ENCODE peak calls at places on chromosomes 4 and X, in ten cellular contexts. One of them, this sample, is unnamed.

GRCh38 chrX:46551494-46552128 is 6.4 kb upstream of the ZNF674 start:
- DNase-seq in heart left ventricle: no peak
- DNase-seq in IMR-90: peak; percentile 80
- DNase-seq in PC-3: peak; percentile 19
- DNase-seq in brain microvascular endothelial cell: peak; percentile 77
- DNase-seq in tibial nerve: no peak
- DNase-seq in neural progenitor cell: peak; percentile 9
- DNase-seq in pancreas: no peak
- DNase-seq in endothelial cell of umbilical vein: no peak
- DNase-seq in fibroblast of lung: peak; percentile 87
- DNase-seq in this sample: no peak

GRCh38 chr4:77172336-77172735 is 15.3 kb downstream of the CCNG2 start:
- DNase-seq in heart left ventricle: no peak
- DNase-seq in IMR-90: peak; percentile 95
- DNase-seq in PC-3: peak; percentile 65
- DNase-seq in brain microvascular endothelial cell: peak; percentile 87
- DNase-seq in tibial nerve: no peak
- DNase-seq in neural progenitor cell: no peak
- DNase-seq in pancreas: no peak
- DNase-seq in endothelial cell of umbilical vein: no peak
- DNase-seq in fibroblast of lung: peak; percentile 98
- DNase-seq in this sample: peak; percentile 95

GRCh38 chrX:24465524-24465850 is 401 bp downstream of the PDK3 start:
- DNase-seq in heart left ventricle: no peak
- DNase-seq in IMR-90: no peak
- DNase-seq in PC-3: no peak
- DNase-seq in brain microvascular endothelial cell: no peak
- DNase-seq in tibial nerve: no peak
- DNase-seq in neural progenitor cell: no peak
- DNase-seq in pancreas: no peak
- DNase-seq in endothelial cell of umbilical vein: no peak
- DNase-seq in fibroblast of lung: no peak
- DNase-seq in this sample: no peak

GRCh38 chrX:25028726-25029125 is 13.0 kb upstream of the ARX start:
- DNase-seq in heart left ventricle: no peak
- DNase-seq in IMR-90: peak; percentile 6
- DNase-seq in PC-3: peak; percentile 86
- DNase-seq in brain microvascular endothelial cell: peak; percentile 3
- DNase-seq in tibial nerve: no peak
- DNase-seq in neural progenitor cell: no peak
- DNase-seq in pancreas: no peak
- DNase-seq in endothelial cell of umbilical vein: no peak
- DNase-seq in fibroblast of lung: peak; percentile 71
- DNase-seq in this sample: peak; percentile 63

GRCh38 chr4:92091335-92091734 is 212.4 kb upstream of the GRID2 start:
- DNase-seq in heart left ventricle: no peak
- DNase-seq in IMR-90: no peak
- DNase-seq in PC-3: peak; percentile 6
- DNase-seq in brain microvascular endothelial cell: no peak
- DNase-seq in tibial nerve: no peak
- DNase-seq in neural progenitor cell: peak; percentile 9
- DNase-seq in pancreas: no peak
- DNase-seq in endothelial cell of umbilical vein: no peak
- DNase-seq in fibroblast of lung: no peak
- DNase-seq in this sample: no peak

GRCh38 chrX:76253432-76253831 is 80.6 kb downstream of the PBDC1 start:
- DNase-seq in heart left ventricle: peak; percentile 24
- DNase-seq in IMR-90: peak; percentile 56
- DNase-seq in PC-3: peak; percentile 56
- DNase-seq in brain microvascular endothelial cell: peak; percentile 5
- DNase-seq in tibial nerve: no peak
- DNase-seq in neural progenitor cell: peak; percentile 60
- DNase-seq in pancreas: peak; percentile 23
- DNase-seq in endothelial cell of umbilical vein: peak; percentile 12
- DNase-seq in fibroblast of lung: peak; percentile 18
- DNase-seq in this sample: peak; percentile 34

GRCh38 chrX:9164086-9164485 is 130.2 kb upstream of the FAM9B start:
- DNase-seq in heart left ventricle: no peak
- DNase-seq in IMR-90: peak; percentile 18
- DNase-seq in PC-3: no peak
- DNase-seq in brain microvascular endothelial cell: no peak
- DNase-seq in tibial nerve: no peak
- DNase-seq in neural progenitor cell: no peak
- DNase-seq in pancreas: no peak
- DNase-seq in endothelial cell of umbilical vein: no peak
- DNase-seq in fibroblast of lung: peak; percentile 38
- DNase-seq in this sample: no peak

GRCh38 chr4:176767183-176767582 is 25.5 kb downstream of the VEGFC start:
- DNase-seq in heart left ventricle: no peak
- DNase-seq in IMR-90: peak; percentile 33
- DNase-seq in PC-3: no peak
- DNase-seq in brain microvascular endothelial cell: no peak
- DNase-seq in tibial nerve: no peak
- DNase-seq in neural progenitor cell: no peak
- DNase-seq in pancreas: no peak
- DNase-seq in endothelial cell of umbilical vein: no peak
- DNase-seq in fibroblast of lung: peak; percentile 88
- DNase-seq in this sample: no peak

GRCh38 chr4:120673696-120674095 is 248.8 kb downstream of the PRDM5 start:
- DNase-seq in heart left ventricle: peak; percentile 35
- DNase-seq in IMR-90: no peak
- DNase-seq in PC-3: no peak
- DNase-seq in brain microvascular endothelial cell: no peak
- DNase-seq in tibial nerve: no peak
- DNase-seq in neural progenitor cell: no peak
- DNase-seq in pancreas: no peak
- DNase-seq in endothelial cell of umbilical vein: no peak
- DNase-seq in fibroblast of lung: no peak
- DNase-seq in this sample: no peak

GRCh38 chrX:150036181-150036580 is 97.9 kb upstream of the EOLA2 start:
- DNase-seq in heart left ventricle: no peak
- DNase-seq in IMR-90: peak; percentile 70
- DNase-seq in PC-3: peak; percentile 83
- DNase-seq in brain microvascular endothelial cell: peak; percentile 65
- DNase-seq in tibial nerve: no peak
- DNase-seq in neural progenitor cell: no peak
- DNase-seq in pancreas: peak; percentile 26
- DNase-seq in endothelial cell of umbilical vein: peak; percentile 80
- DNase-seq in fibroblast of lung: peak; percentile 65
- DNase-seq in this sample: peak; percentile 68

GRCh38 chr4:30720656-30721352 is 635 bp downstream of the PCDH7 start:
- DNase-seq in heart left ventricle: peak; percentile 46
- DNase-seq in IMR-90: peak; percentile 61
- DNase-seq in PC-3: peak; percentile 21
- DNase-seq in brain microvascular endothelial cell: peak; percentile 27
- DNase-seq in tibial nerve: no peak
- DNase-seq in neural progenitor cell: peak; percentile 66
- DNase-seq in pancreas: no peak
- DNase-seq in endothelial cell of umbilical vein: peak; percentile 67
- DNase-seq in fibroblast of lung: peak; percentile 69
- DNase-seq in this sample: no peak

GRCh38 chrX:139844884-139845283 is 88.0 kb downstream of the ATP11C start:
- DNase-seq in heart left ventricle: no peak
- DNase-seq in IMR-90: no peak
- DNase-seq in PC-3: no peak
- DNase-seq in brain microvascular endothelial cell: no peak
- DNase-seq in tibial nerve: no peak
- DNase-seq in neural progenitor cell: no peak
- DNase-seq in pancreas: no peak
- DNase-seq in endothelial cell of umbilical vein: no peak
- DNase-seq in fibroblast of lung: no peak
- DNase-seq in this sample: no peak

GRCh38 chr4:82898322-82899243 is 2.0 kb upstream of the THAP9 start:
- DNase-seq in heart left ventricle: no peak
- DNase-seq in IMR-90: peak; percentile 91
- DNase-seq in PC-3: peak; percentile 64
- DNase-seq in brain microvascular endothelial cell: peak; percentile 77
- DNase-seq in tibial nerve: no peak
- DNase-seq in neural progenitor cell: no peak
- DNase-seq in pancreas: peak; percentile 59
- DNase-seq in endothelial cell of umbilical vein: peak; percentile 83
- DNase-seq in fibroblast of lung: peak; percentile 94
- DNase-seq in this sample: peak; percentile 83

GRCh38 chrX:113726009-113726408 is 857.9 kb upstream of the HTR2C start:
- DNase-seq in heart left ventricle: no peak
- DNase-seq in IMR-90: no peak
- DNase-seq in PC-3: no peak
- DNase-seq in brain microvascular endothelial cell: no peak
- DNase-seq in tibial nerve: no peak
- DNase-seq in neural progenitor cell: no peak
- DNase-seq in pancreas: no peak
- DNase-seq in endothelial cell of umbilical vein: no peak
- DNase-seq in fibroblast of lung: no peak
- DNase-seq in this sample: no peak

GRCh38 chrX:17805120-17805519 is 56.0 kb downstream of the RAI2 start:
- DNase-seq in heart left ventricle: no peak
- DNase-seq in IMR-90: no peak
- DNase-seq in PC-3: peak; percentile 11
- DNase-seq in brain microvascular endothelial cell: no peak
- DNase-seq in tibial nerve: no peak
- DNase-seq in neural progenitor cell: no peak
- DNase-seq in pancreas: no peak
- DNase-seq in endothelial cell of umbilical vein: no peak
- DNase-seq in fibroblast of lung: no peak
- DNase-seq in this sample: no peak
- TF ChIP-seq CTCF in heart left ventricle: no peak
- TF ChIP-seq CTCF in IMR-90: no peak
- TF ChIP-seq CTCF in PC-3: peak; percentile 33
- TF ChIP-seq CTCF in brain microvascular endothelial cell: peak; percentile 12
- TF ChIP-seq CTCF in tibial nerve: no peak
- TF ChIP-seq CTCF in neural progenitor cell: peak; percentile 31
- TF ChIP-seq CTCF in pancreas: no peak
- TF ChIP-seq CTCF in endothelial cell of umbilical vein: no peak
- TF ChIP-seq CTCF in fibroblast of lung: no peak
- TF ChIP-seq CTCF in this sample: no peak

DNA sequence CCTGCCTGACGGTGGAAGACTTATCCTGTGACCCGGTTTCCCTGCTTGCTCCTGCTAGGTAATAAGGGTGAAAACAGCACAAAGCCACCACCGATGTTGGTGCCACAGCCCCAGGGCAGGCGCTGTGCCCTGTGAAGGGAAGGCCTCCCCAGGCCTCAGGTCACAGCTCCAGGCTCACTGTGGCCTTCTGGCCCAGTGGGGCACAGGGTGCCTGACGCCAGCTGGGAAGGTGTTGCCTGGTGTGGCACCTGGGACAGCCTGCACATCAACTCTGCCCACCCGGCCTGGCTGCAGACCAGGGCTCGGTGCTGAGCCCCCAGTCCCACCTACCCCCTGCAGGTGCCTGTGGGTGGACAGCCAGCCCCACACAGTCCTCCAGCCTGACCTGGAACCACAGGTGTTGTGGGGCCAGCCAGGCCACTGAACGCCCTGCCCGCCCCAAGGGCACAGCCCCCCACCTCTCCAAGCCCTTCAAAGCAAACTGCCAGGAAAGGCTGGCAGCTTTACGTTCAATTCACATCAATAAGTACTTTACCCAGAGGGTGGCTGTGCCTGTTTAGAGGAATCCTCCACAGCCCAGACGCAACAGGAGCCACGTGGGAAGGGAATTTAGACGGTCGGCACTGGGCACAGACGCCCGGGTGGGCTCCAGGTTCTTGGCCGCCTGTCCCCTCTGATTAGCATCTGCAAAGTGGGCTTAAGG is 54.3 kb downstream of the ZFYVE28 start:
- DNase-seq in heart left ventricle: no peak
- DNase-seq in IMR-90: no peak
- DNase-seq in PC-3: no peak
- DNase-seq in brain microvascular endothelial cell: no peak
- DNase-seq in tibial nerve: no peak
- DNase-seq in neural progenitor cell: no peak
- DNase-seq in pancreas: no peak
- DNase-seq in endothelial cell of umbilical vein: no peak
- DNase-seq in fibroblast of lung: no peak
- DNase-seq in this sample: no peak
- H3K4me3 ChIP-seq in heart left ventricle: peak overlapping the region; percentile 60
- H3K4me3 ChIP-seq in IMR-90: peak overlapping the region; percentile 40
- H3K4me3 ChIP-seq in PC-3: peak overlapping the region; percentile 65
- H3K4me3 ChIP-seq in brain microvascular endothelial cell: peak overlapping the region; percentile 53
- H3K4me3 ChIP-seq in tibial nerve: peak overlapping the region; percentile 57
- H3K4me3 ChIP-seq in neural progenitor cell: no peak overlapping the region
- H3K4me3 ChIP-seq in pancreas: peak overlapping the region; percentile 13
- H3K4me3 ChIP-seq in endothelial cell of umbilical vein: no peak overlapping the region
- H3K4me3 ChIP-seq in fibroblast of lung: peak overlapping the region; percentile 59
- H3K4me3 ChIP-seq in this sample: peak overlapping the region; percentile 34

DNA sequence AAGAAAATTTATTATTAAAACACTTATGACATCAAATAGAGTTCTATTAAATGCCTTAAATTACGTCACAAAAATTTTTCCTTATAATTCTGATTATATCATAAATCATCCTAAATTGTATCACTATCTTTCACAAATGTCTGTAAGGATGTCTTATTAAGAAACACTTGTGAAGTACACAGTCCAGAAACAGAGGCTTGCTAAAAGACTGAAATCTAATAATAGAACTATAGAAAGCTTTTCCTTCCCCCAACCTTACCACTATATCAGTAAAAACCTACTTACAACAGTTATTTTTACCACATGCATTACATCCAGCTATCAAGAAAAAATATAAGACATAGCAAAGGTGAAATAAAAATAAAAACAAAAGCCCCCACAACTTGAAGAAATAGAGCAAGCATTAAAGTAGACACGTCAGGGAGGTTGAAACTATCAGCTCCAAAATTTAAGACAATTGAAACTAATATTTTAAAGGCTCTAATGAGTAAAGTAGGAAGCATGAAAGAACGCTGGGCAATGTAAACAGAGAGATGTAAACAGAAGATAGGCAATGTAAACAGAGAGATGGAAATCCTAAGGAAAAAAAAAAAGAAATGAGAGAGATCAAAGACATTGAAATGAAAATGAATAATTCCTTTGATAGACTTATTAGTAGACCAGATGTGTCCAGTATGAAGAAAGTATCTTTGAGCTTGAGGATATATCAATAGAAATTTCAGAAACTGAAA is 94.9 kb upstream of the TECRL start:
- DNase-seq in heart left ventricle: no peak
- DNase-seq in IMR-90: no peak
- DNase-seq in PC-3: no peak
- DNase-seq in brain microvascular endothelial cell: no peak
- DNase-seq in tibial nerve: no peak
- DNase-seq in neural progenitor cell: no peak
- DNase-seq in pancreas: no peak
- DNase-seq in endothelial cell of umbilical vein: no peak
- DNase-seq in fibroblast of lung: no peak
- DNase-seq in this sample: no peak
- H3K36me3 ChIP-seq in heart left ventricle: no peaks in the 10 kb centered on the region
- H3K36me3 ChIP-seq in IMR-90: no peaks in the 10 kb centered on the region
- H3K36me3 ChIP-seq in PC-3: no peaks in the 10 kb centered on the region
- H3K36me3 ChIP-seq in brain microvascular endothelial cell: no peaks in the 10 kb centered on the region
- H3K36me3 ChIP-seq in tibial nerve: no peaks in the 10 kb centered on the region
- H3K36me3 ChIP-seq in neural progenitor cell: no peaks in the 10 kb centered on the region
- H3K36me3 ChIP-seq in pancreas: no peaks in the 10 kb centered on the region
- H3K36me3 ChIP-seq in endothelial cell of umbilical vein: no peaks in the 10 kb centered on the region
- H3K36me3 ChIP-seq in fibroblast of lung: no peaks in the 10 kb centered on the region
- H3K36me3 ChIP-seq in this sample: no peaks in the 10 kb centered on the region

GRCh38 chr4:37381040-37381668 is 136.6 kb downstream of the NWD2 start:
- DNase-seq in heart left ventricle: no peak
- DNase-seq in IMR-90: no peak
- DNase-seq in PC-3: no peak
- DNase-seq in brain microvascular endothelial cell: no peak
- DNase-seq in tibial nerve: no peak
- DNase-seq in neural progenitor cell: peak; percentile 49
- DNase-seq in pancreas: no peak
- DNase-seq in endothelial cell of umbilical vein: no peak
- DNase-seq in fibroblast of lung: no peak
- DNase-seq in this sample: no peak
- TF ChIP-seq CTCF in heart left ventricle: no peak
- TF ChIP-seq CTCF in IMR-90: no peak
- TF ChIP-seq CTCF in PC-3: no peak
- TF ChIP-seq CTCF in brain microvascular endothelial cell: no peak
- TF ChIP-seq CTCF in tibial nerve: no peak
- TF ChIP-seq CTCF in neural progenitor cell: no peak
- TF ChIP-seq CTCF in pancreas: no peak
- TF ChIP-seq CTCF in endothelial cell of umbilical vein: no peak
- TF ChIP-seq CTCF in fibroblast of lung: no peak
- TF ChIP-seq CTCF in this sample: no peak